ENCODE peak calls at places on chromosomes 13 and 19, in ten cellular contexts. One of them, this sample, is unnamed.

GRCh38 chr13:27556109-27556508 is 64.2 kb downstream of the LNX2 start:
- DNase-seq in suprapubic skin: no peak
- DNase-seq in H54: no peak
- DNase-seq in gastrocnemius medialis: peak
- DNase-seq in testis: no peak
- DNase-seq in ovary: no peak
- DNase-seq in H1: no peak
- DNase-seq in lower leg skin: no peak
- DNase-seq in Peyer's patch: no peak
- DNase-seq in GM12892: no peak
- DNase-seq in this sample: no peak

GRCh38 chr19:38441660-38442348 is 8.3 kb downstream of the RYR1 start:
- DNase-seq in suprapubic skin: no peak
- DNase-seq in GM12892: no peak
- DNase-seq in lower leg skin: no peak
- DNase-seq in testis: no peak
- DNase-seq in ovary: no peak
- DNase-seq in gastrocnemius medialis: no peak
- DNase-seq in H54: no peak
- DNase-seq in H1: peak
- DNase-seq in Peyer's patch: no peak
- DNase-seq in this sample: no peak

GRCh38 chr19:31378404-31378803 is 29.2 kb upstream of the TSHZ3 start:
- DNase-seq in suprapubic skin: no peak
- DNase-seq in H1: no peak
- DNase-seq in lower leg skin: no peak
- DNase-seq in gastrocnemius medialis: no peak
- DNase-seq in Peyer's patch: peak
- DNase-seq in GM12892: no peak
- DNase-seq in H54: peak
- DNase-seq in testis: peak
- DNase-seq in ovary: peak
- DNase-seq in this sample: no peak

GRCh38 chr13:50126378-50127016 is 111.3 kb downstream of the KCNRG start:
- DNase-seq in gastrocnemius medialis: no peak
- DNase-seq in testis: no peak
- DNase-seq in lower leg skin: no peak
- DNase-seq in GM12892: no peak
- DNase-seq in suprapubic skin: no peak
- DNase-seq in ovary: no peak
- DNase-seq in H54: no peak
- DNase-seq in H1: no peak
- DNase-seq in Peyer's patch: peak
- DNase-seq in this sample: no peak

GRCh38 chr19:3969435-3970312 is 1.2 kb downstream of the DAPK3 start:
- DNase-seq in suprapubic skin: peak
- DNase-seq in GM12892: no peak
- DNase-seq in Peyer's patch: no peak
- DNase-seq in gastrocnemius medialis: peak
- DNase-seq in H54: peak
- DNase-seq in lower leg skin: peak
- DNase-seq in ovary: peak
- DNase-seq in testis: no peak
- DNase-seq in H1: peak
- DNase-seq in this sample: no peak

GRCh38 chr19:55370305-55370988 is at the start of gene IL11:
- DNase-seq in gastrocnemius medialis: no peak
- DNase-seq in H54: peak
- DNase-seq in lower leg skin: no peak
- DNase-seq in testis: no peak
- DNase-seq in suprapubic skin: no peak
- DNase-seq in GM12892: no peak
- DNase-seq in Peyer's patch: no peak
- DNase-seq in H1: no peak
- DNase-seq in ovary: no peak
- DNase-seq in this sample: no peak

GRCh38 chr19:1592755-1593628 is at the start of gene MBD3:
- DNase-seq in gastrocnemius medialis: peak
- DNase-seq in Peyer's patch: peak
- DNase-seq in lower leg skin: peak
- DNase-seq in GM12892: peak
- DNase-seq in H54: peak
- DNase-seq in suprapubic skin: peak
- DNase-seq in ovary: peak
- DNase-seq in H1: peak
- DNase-seq in testis: peak
- DNase-seq in this sample: peak

GRCh38 chr13:52345048-52345447 is 60.9 kb downstream of the THSD1 start:
- DNase-seq in ovary: no peak
- DNase-seq in testis: no peak
- DNase-seq in gastrocnemius medialis: no peak
- DNase-seq in lower leg skin: no peak
- DNase-seq in Peyer's patch: no peak
- DNase-seq in suprapubic skin: no peak
- DNase-seq in H54: no peak
- DNase-seq in H1: no peak
- DNase-seq in GM12892: no peak
- DNase-seq in this sample: no peak

GRCh38 chr13:98838776-98839175 is 86.3 kb upstream of the SLC15A1 start:
- DNase-seq in suprapubic skin: no peak
- DNase-seq in testis: no peak
- DNase-seq in gastrocnemius medialis: no peak
- DNase-seq in lower leg skin: no peak
- DNase-seq in GM12892: no peak
- DNase-seq in H1: no peak
- DNase-seq in H54: no peak
- DNase-seq in Peyer's patch: no peak
- DNase-seq in ovary: no peak
- DNase-seq in this sample: no peak

GRCh38 chr19:48720613-48721296 is 1.2 kb upstream of the MAMSTR start:
- DNase-seq in gastrocnemius medialis: peak
- DNase-seq in testis: peak
- DNase-seq in GM12892: peak
- DNase-seq in suprapubic skin: peak
- DNase-seq in Peyer's patch: peak
- DNase-seq in H1: peak
- DNase-seq in lower leg skin: peak
- DNase-seq in H54: peak
- DNase-seq in ovary: peak
- DNase-seq in this sample: peak
- TF ChIP-seq POLR2A in gastrocnemius medialis: no peak
- TF ChIP-seq POLR2A in testis: no peak
- TF ChIP-seq POLR2A in GM12892: peak
- TF ChIP-seq POLR2A in suprapubic skin: no peak
- TF ChIP-seq POLR2A in Peyer's patch: no peak
- TF ChIP-seq POLR2A in H1: no peak
- TF ChIP-seq POLR2A in lower leg skin: no peak
- TF ChIP-seq POLR2A in H54: peak
- TF ChIP-seq POLR2A in ovary: peak
- TF ChIP-seq POLR2A in this sample: peak

DNA sequence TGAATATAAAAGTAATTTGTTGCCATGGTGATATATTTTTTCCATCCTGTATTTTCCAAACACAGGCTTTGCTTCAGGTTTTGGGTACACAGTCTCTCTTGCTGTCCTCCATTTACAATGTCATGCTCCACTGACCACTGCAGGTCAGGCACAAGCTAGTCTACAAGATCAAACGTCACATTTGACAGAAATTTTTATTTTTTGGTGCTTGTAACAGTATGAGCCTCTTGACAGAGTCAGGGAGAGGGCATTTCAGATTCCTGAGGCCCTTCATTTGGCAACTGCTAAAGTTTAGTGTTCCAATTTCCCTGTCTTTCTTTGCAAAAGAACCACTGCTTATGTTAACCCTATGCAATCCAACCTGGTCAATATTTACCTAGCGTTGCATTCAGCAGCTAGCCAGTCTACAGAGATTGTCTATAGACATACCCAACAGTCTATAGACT is 175.0 kb downstream of the RFC3 start:
- DNase-seq in H1: no peak
- DNase-seq in GM12892: no peak
- DNase-seq in H54: no peak
- DNase-seq in testis: no peak
- DNase-seq in gastrocnemius medialis: no peak
- DNase-seq in ovary: no peak
- DNase-seq in suprapubic skin: no peak
- DNase-seq in Peyer's patch: no peak
- DNase-seq in lower leg skin: no peak
- DNase-seq in this sample: no peak
- TF ChIP-seq POLR2A in H1: no peak
- TF ChIP-seq POLR2A in GM12892: no peak
- TF ChIP-seq POLR2A in H54: no peak
- TF ChIP-seq POLR2A in testis: no peak
- TF ChIP-seq POLR2A in gastrocnemius medialis: no peak
- TF ChIP-seq POLR2A in ovary: no peak
- TF ChIP-seq POLR2A in suprapubic skin: no peak
- TF ChIP-seq POLR2A in Peyer's patch: no peak
- TF ChIP-seq POLR2A in lower leg skin: no peak
- TF ChIP-seq POLR2A in this sample: no peak

GRCh38 chr19:45442408-45442926 is 18.8 kb upstream of the ERCC1 start:
- DNase-seq in Peyer's patch: no peak
- DNase-seq in ovary: no peak
- DNase-seq in GM12892: no peak
- DNase-seq in H54: no peak
- DNase-seq in testis: no peak
- DNase-seq in H1: no peak
- DNase-seq in lower leg skin: no peak
- DNase-seq in gastrocnemius medialis: no peak
- DNase-seq in suprapubic skin: no peak
- DNase-seq in this sample: no peak
- TF ChIP-seq POLR2A in Peyer's patch: no peak
- TF ChIP-seq POLR2A in ovary: no peak
- TF ChIP-seq POLR2A in GM12892: no peak
- TF ChIP-seq POLR2A in H54: no peak
- TF ChIP-seq POLR2A in testis: no peak
- TF ChIP-seq POLR2A in H1: no peak
- TF ChIP-seq POLR2A in lower leg skin: no peak
- TF ChIP-seq POLR2A in gastrocnemius medialis: no peak
- TF ChIP-seq POLR2A in suprapubic skin: no peak
- TF ChIP-seq POLR2A in this sample: no peak

DNA sequence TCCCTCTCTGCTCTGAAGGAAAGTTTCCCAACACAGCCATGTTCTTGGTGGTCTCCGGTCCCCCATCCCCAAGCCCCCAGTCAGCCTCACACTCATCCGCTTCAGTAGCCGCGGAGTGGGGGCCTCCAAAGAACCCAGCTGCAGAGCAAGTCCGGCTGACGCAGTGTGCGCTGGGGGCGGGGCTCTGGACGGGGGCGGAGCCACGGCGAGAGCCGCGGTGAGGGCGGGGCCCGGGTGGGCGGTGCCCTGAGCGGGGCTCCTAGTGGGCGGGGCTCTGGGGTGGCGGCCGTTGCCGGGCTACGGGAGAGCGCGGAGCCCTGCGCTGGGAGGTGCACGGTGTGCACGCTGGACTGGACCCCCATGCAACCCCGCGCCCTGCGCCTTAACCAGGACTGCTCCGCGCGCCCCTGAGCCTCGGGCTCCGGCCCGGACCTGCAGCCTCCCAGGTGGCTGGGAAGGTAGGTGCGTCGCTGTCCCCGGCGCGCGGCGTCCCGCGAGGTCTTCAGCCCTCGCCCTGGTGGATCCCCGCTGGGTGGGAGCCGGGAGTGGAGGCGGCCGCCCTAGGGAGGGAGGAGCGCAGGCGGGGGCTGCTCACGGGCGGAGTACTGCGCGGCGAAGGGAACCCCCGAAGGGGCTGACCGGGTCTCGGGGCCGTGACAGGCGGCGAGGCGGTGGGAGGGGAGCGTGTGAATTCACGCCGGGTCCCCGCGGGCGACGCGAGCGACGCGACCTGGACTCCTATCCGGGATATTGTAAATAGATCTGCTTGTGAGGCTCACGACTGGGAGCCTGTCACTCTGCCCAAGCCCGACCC is 9.1 kb downstream of the TNFRSF19 start:
- DNase-seq in H1: peak
- DNase-seq in ovary: peak
- DNase-seq in suprapubic skin: peak
- DNase-seq in H54: peak
- DNase-seq in GM12892: peak
- DNase-seq in Peyer's patch: peak
- DNase-seq in testis: peak
- DNase-seq in lower leg skin: peak
- DNase-seq in gastrocnemius medialis: peak
- DNase-seq in this sample: peak
- TF ChIP-seq POLR2A in H1: no peak
- TF ChIP-seq POLR2A in ovary: peak
- TF ChIP-seq POLR2A in suprapubic skin: no peak
- TF ChIP-seq POLR2A in H54: no peak
- TF ChIP-seq POLR2A in GM12892: peak
- TF ChIP-seq POLR2A in Peyer's patch: no peak
- TF ChIP-seq POLR2A in testis: no peak
- TF ChIP-seq POLR2A in lower leg skin: peak
- TF ChIP-seq POLR2A in gastrocnemius medialis: peak
- TF ChIP-seq POLR2A in this sample: no peak

DNA sequence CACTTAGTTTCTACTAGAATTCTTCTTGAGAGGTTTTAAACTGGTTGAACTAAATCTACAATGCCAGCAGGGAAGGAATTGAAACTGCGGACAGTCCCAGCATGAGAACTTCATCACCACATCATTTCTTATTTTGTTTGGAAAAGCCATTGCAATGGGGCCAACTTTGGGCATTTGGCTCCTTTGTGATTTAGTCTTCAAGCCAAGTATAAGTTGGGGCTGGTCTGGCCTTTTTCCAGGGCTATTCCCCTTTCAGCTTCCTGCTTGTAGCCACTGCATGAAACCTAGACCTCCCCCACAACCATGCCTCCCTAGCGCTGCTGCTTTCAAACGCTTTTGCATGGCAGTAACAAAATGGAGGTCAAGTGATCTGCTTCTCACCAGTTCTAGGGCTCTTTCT is 142.3 kb downstream of the RGCC start:
- DNase-seq in GM12892: no peak
- DNase-seq in suprapubic skin: no peak
- DNase-seq in testis: no peak
- DNase-seq in gastrocnemius medialis: no peak
- DNase-seq in H54: no peak
- DNase-seq in lower leg skin: no peak
- DNase-seq in Peyer's patch: no peak
- DNase-seq in H1: no peak
- DNase-seq in ovary: no peak
- DNase-seq in this sample: no peak
- TF ChIP-seq POLR2A in GM12892: no peak
- TF ChIP-seq POLR2A in suprapubic skin: no peak
- TF ChIP-seq POLR2A in testis: no peak
- TF ChIP-seq POLR2A in gastrocnemius medialis: no peak
- TF ChIP-seq POLR2A in H54: no peak
- TF ChIP-seq POLR2A in lower leg skin: no peak
- TF ChIP-seq POLR2A in Peyer's patch: no peak
- TF ChIP-seq POLR2A in H1: no peak
- TF ChIP-seq POLR2A in ovary: no peak
- TF ChIP-seq POLR2A in this sample: no peak

GRCh38 chr13:39499580-39499979 is 103.4 kb downstream of the LHFPL6 start:
- DNase-seq in testis: no peak
- DNase-seq in ovary: no peak
- DNase-seq in lower leg skin: no peak
- DNase-seq in gastrocnemius medialis: no peak
- DNase-seq in H54: no peak
- DNase-seq in GM12892: no peak
- DNase-seq in H1: no peak
- DNase-seq in Peyer's patch: no peak
- DNase-seq in suprapubic skin: no peak
- DNase-seq in this sample: no peak
- TF ChIP-seq POLR2A in testis: no peak
- TF ChIP-seq POLR2A in ovary: no peak
- TF ChIP-seq POLR2A in lower leg skin: no peak
- TF ChIP-seq POLR2A in gastrocnemius medialis: no peak
- TF ChIP-seq POLR2A in H54: no peak
- TF ChIP-seq POLR2A in GM12892: no peak
- TF ChIP-seq POLR2A in H1: no peak
- TF ChIP-seq POLR2A in Peyer's patch: no peak
- TF ChIP-seq POLR2A in suprapubic skin: no peak
- TF ChIP-seq POLR2A in this sample: no peak

This sample was measured in GM12891.